ENCODE peak calls at places on chromosomes 1 and 21, in seven cellular contexts. One of them, this sample, is unnamed.

GRCh38 chr1:44798481-44799365 is 1.5 kb upstream of the PLK3 start:
- DNase-seq in esophagus squamous epithelium: no peak
- DNase-seq in heart right ventricle: no peak
- DNase-seq in adrenal gland: no peak
- DNase-seq in chondrocyte: peak
- DNase-seq in sigmoid colon: peak
- DNase-seq in RWPE1: no peak
- DNase-seq in this sample: no peak

GRCh38 chr1:93437976-93438605 is 9.8 kb upstream of the FNBP1L start:
- DNase-seq in esophagus squamous epithelium: no peak
- DNase-seq in heart right ventricle: no peak
- DNase-seq in adrenal gland: no peak
- DNase-seq in chondrocyte: no peak
- DNase-seq in sigmoid colon: no peak
- DNase-seq in RWPE1: peak
- DNase-seq in this sample: peak

GRCh38 chr1:218728994-218729393 is 383.9 kb downstream of the TGFB2 start:
- DNase-seq in esophagus squamous epithelium: no peak
- DNase-seq in heart right ventricle: no peak
- DNase-seq in adrenal gland: no peak
- DNase-seq in chondrocyte: no peak
- DNase-seq in sigmoid colon: no peak
- DNase-seq in RWPE1: no peak
- DNase-seq in this sample: no peak

GRCh38 chr1:55081905-55082296 is 42.6 kb downstream of the PCSK9 start:
- DNase-seq in esophagus squamous epithelium: no peak
- DNase-seq in heart right ventricle: no peak
- DNase-seq in adrenal gland: no peak
- DNase-seq in chondrocyte: no peak
- DNase-seq in sigmoid colon: no peak
- DNase-seq in RWPE1: no peak
- DNase-seq in this sample: no peak

GRCh38 chr1:160308451-160309182 is 23.7 kb upstream of the PEX19 start:
- DNase-seq in esophagus squamous epithelium: no peak
- DNase-seq in heart right ventricle: no peak
- DNase-seq in adrenal gland: no peak
- DNase-seq in chondrocyte: no peak
- DNase-seq in sigmoid colon: no peak
- DNase-seq in RWPE1: no peak
- DNase-seq in this sample: no peak

GRCh38 chr21:28419110-28419509 is 573.6 kb downstream of the LTN1 start:
- DNase-seq in esophagus squamous epithelium: no peak
- DNase-seq in heart right ventricle: no peak
- DNase-seq in adrenal gland: no peak
- DNase-seq in chondrocyte: no peak
- DNase-seq in sigmoid colon: no peak
- DNase-seq in RWPE1: no peak
- DNase-seq in this sample: no peak

GRCh38 chr1:72526926-72527325 is 244.6 kb upstream of the NEGR1 start:
- DNase-seq in esophagus squamous epithelium: no peak
- DNase-seq in heart right ventricle: no peak
- DNase-seq in adrenal gland: no peak
- DNase-seq in chondrocyte: no peak
- DNase-seq in sigmoid colon: no peak
- DNase-seq in RWPE1: no peak
- DNase-seq in this sample: no peak

GRCh38 chr1:28417441-28418277 is 48.1 kb downstream of the PHACTR4 start:
- DNase-seq in esophagus squamous epithelium: no peak
- DNase-seq in heart right ventricle: no peak
- DNase-seq in adrenal gland: peak
- DNase-seq in chondrocyte: no peak
- DNase-seq in sigmoid colon: no peak
- DNase-seq in RWPE1: peak
- DNase-seq in this sample: no peak

GRCh38 chr1:55420866-55421265 is 205.7 kb upstream of the USP24 start:
- DNase-seq in esophagus squamous epithelium: no peak
- DNase-seq in heart right ventricle: no peak
- DNase-seq in adrenal gland: no peak
- DNase-seq in chondrocyte: no peak
- DNase-seq in sigmoid colon: no peak
- DNase-seq in RWPE1: no peak
- DNase-seq in this sample: no peak

GRCh38 chr1:19204665-19205266 is 5.3 kb downstream of the UBR4 start:
- DNase-seq in esophagus squamous epithelium: no peak
- DNase-seq in heart right ventricle: no peak
- DNase-seq in adrenal gland: no peak
- DNase-seq in chondrocyte: no peak
- DNase-seq in sigmoid colon: no peak
- DNase-seq in RWPE1: no peak
- DNase-seq in this sample: no peak

GRCh38 chr1:28646040-28646439 is 2.4 kb upstream of the RNU11 start:
- DNase-seq in esophagus squamous epithelium: no peak
- DNase-seq in heart right ventricle: no peak
- DNase-seq in adrenal gland: no peak
- DNase-seq in chondrocyte: no peak
- DNase-seq in sigmoid colon: peak
- DNase-seq in RWPE1: no peak
- DNase-seq in this sample: no peak

GRCh38 chr21:43654806-43655489 is 4.3 kb downstream of the HSF2BP start:
- DNase-seq in esophagus squamous epithelium: no peak
- DNase-seq in heart right ventricle: no peak
- DNase-seq in adrenal gland: no peak
- DNase-seq in chondrocyte: no peak
- DNase-seq in sigmoid colon: no peak
- DNase-seq in RWPE1: no peak
- DNase-seq in this sample: no peak

GRCh38 chr1:221227872-221228337 is 348.7 kb downstream of the HLX start:
- DNase-seq in esophagus squamous epithelium: no peak
- DNase-seq in heart right ventricle: no peak
- DNase-seq in adrenal gland: no peak
- DNase-seq in chondrocyte: no peak
- DNase-seq in sigmoid colon: no peak
- DNase-seq in RWPE1: no peak
- DNase-seq in this sample: no peak

GRCh38 chr1:234656981-234657651 is 47.1 kb upstream of the IRF2BP2 start:
- DNase-seq in esophagus squamous epithelium: no peak
- DNase-seq in heart right ventricle: no peak
- DNase-seq in adrenal gland: no peak
- DNase-seq in chondrocyte: no peak
- DNase-seq in sigmoid colon: no peak
- DNase-seq in RWPE1: peak
- DNase-seq in this sample: peak

GRCh38 chr1:91774520-91775203 is 111.3 kb downstream of the TGFBR3 start:
- DNase-seq in esophagus squamous epithelium: no peak
- DNase-seq in heart right ventricle: no peak
- DNase-seq in adrenal gland: no peak
- DNase-seq in chondrocyte: no peak
- DNase-seq in sigmoid colon: no peak
- DNase-seq in RWPE1: no peak
- DNase-seq in this sample: no peak

GRCh38 chr1:47963568-47963973 is 33.6 kb downstream of the TRABD2B start:
- DNase-seq in esophagus squamous epithelium: no peak
- DNase-seq in heart right ventricle: no peak
- DNase-seq in adrenal gland: peak
- DNase-seq in chondrocyte: no peak
- DNase-seq in sigmoid colon: peak
- DNase-seq in RWPE1: no peak
- DNase-seq in this sample: no peak

GRCh38 chr1:10631811-10632481 is 157.2 kb downstream of the PEX14 start:
- DNase-seq in esophagus squamous epithelium: no peak
- DNase-seq in heart right ventricle: no peak
- DNase-seq in adrenal gland: no peak
- DNase-seq in chondrocyte: peak
- DNase-seq in sigmoid colon: peak
- DNase-seq in RWPE1: no peak
- DNase-seq in this sample: no peak

GRCh38 chr1:145690587-145691558 is 16.3 kb downstream of the PDZK1 start:
- DNase-seq in esophagus squamous epithelium: no peak
- DNase-seq in heart right ventricle: no peak
- DNase-seq in adrenal gland: peak
- DNase-seq in chondrocyte: no peak
- DNase-seq in sigmoid colon: no peak
- DNase-seq in RWPE1: peak
- DNase-seq in this sample: peak

GRCh38 chr1:214747050-214747615 is 144.1 kb downstream of the CENPF start:
- DNase-seq in esophagus squamous epithelium: no peak
- DNase-seq in heart right ventricle: no peak
- DNase-seq in adrenal gland: no peak
- DNase-seq in chondrocyte: no peak
- DNase-seq in sigmoid colon: no peak
- DNase-seq in RWPE1: no peak
- DNase-seq in this sample: no peak

GRCh38 chr1:213983589-213984386 is 4.0 kb upstream of the PROX1 start:
- DNase-seq in esophagus squamous epithelium: no peak
- DNase-seq in heart right ventricle: no peak
- DNase-seq in adrenal gland: no peak
- DNase-seq in chondrocyte: no peak
- DNase-seq in sigmoid colon: no peak
- DNase-seq in RWPE1: no peak
- DNase-seq in this sample: peak

GRCh38 chr21:35252831-35253230 is 203.7 kb upstream of the RUNX1 start:
- DNase-seq in esophagus squamous epithelium: no peak
- DNase-seq in heart right ventricle: no peak
- DNase-seq in adrenal gland: no peak
- DNase-seq in chondrocyte: no peak
- DNase-seq in sigmoid colon: no peak
- DNase-seq in RWPE1: no peak
- DNase-seq in this sample: no peak

GRCh38 chr1:211635602-211636205 is 39.7 kb downstream of the NEK2 start:
- DNase-seq in esophagus squamous epithelium: no peak
- DNase-seq in heart right ventricle: no peak
- DNase-seq in adrenal gland: no peak
- DNase-seq in chondrocyte: peak
- DNase-seq in sigmoid colon: peak
- DNase-seq in RWPE1: no peak
- DNase-seq in this sample: no peak

GRCh38 chr1:22876359-22877111 is 96.1 kb downstream of the LACTBL1 start:
- DNase-seq in esophagus squamous epithelium: no peak
- DNase-seq in heart right ventricle: no peak
- DNase-seq in adrenal gland: peak
- DNase-seq in chondrocyte: no peak
- DNase-seq in sigmoid colon: no peak
- DNase-seq in RWPE1: peak
- DNase-seq in this sample: no peak

GRCh38 chr1:167342846-167343245 is 122.2 kb downstream of the POU2F1 start:
- DNase-seq in esophagus squamous epithelium: no peak
- DNase-seq in heart right ventricle: no peak
- DNase-seq in adrenal gland: no peak
- DNase-seq in chondrocyte: no peak
- DNase-seq in sigmoid colon: no peak
- DNase-seq in RWPE1: peak
- DNase-seq in this sample: peak

GRCh38 chr1:209758360-209758759 is 2.5 kb downstream of the TRAF3IP3 start:
- DNase-seq in esophagus squamous epithelium: no peak
- DNase-seq in heart right ventricle: no peak
- DNase-seq in adrenal gland: no peak
- DNase-seq in chondrocyte: no peak
- DNase-seq in sigmoid colon: no peak
- DNase-seq in RWPE1: no peak
- DNase-seq in this sample: no peak

GRCh38 chr1:57127976-57128375 is 162.2 kb upstream of the C8B start:
- DNase-seq in esophagus squamous epithelium: no peak
- DNase-seq in heart right ventricle: no peak
- DNase-seq in adrenal gland: no peak
- DNase-seq in chondrocyte: no peak
- DNase-seq in sigmoid colon: no peak
- DNase-seq in RWPE1: no peak
- DNase-seq in this sample: no peak

GRCh38 chr1:57124170-57124569 is 158.4 kb upstream of the C8B start:
- DNase-seq in esophagus squamous epithelium: no peak
- DNase-seq in heart right ventricle: no peak
- DNase-seq in adrenal gland: no peak
- DNase-seq in chondrocyte: no peak
- DNase-seq in sigmoid colon: no peak
- DNase-seq in RWPE1: no peak
- DNase-seq in this sample: no peak

GRCh38 chr1:57122031-57122430 is 156.2 kb upstream of the C8B start:
- DNase-seq in esophagus squamous epithelium: no peak
- DNase-seq in heart right ventricle: no peak
- DNase-seq in adrenal gland: no peak
- DNase-seq in chondrocyte: no peak
- DNase-seq in sigmoid colon: no peak
- DNase-seq in RWPE1: no peak
- DNase-seq in this sample: no peak

GRCh38 chr1:57118948-57119637 is 153.3 kb upstream of the C8B start:
- DNase-seq in esophagus squamous epithelium: no peak
- DNase-seq in heart right ventricle: no peak
- DNase-seq in adrenal gland: no peak
- DNase-seq in chondrocyte: no peak
- DNase-seq in sigmoid colon: no peak
- DNase-seq in RWPE1: no peak
- DNase-seq in this sample: no peak

GRCh38 chr1:57124768-57125446 is 159.1 kb upstream of the C8B start:
- DNase-seq in esophagus squamous epithelium: no peak
- DNase-seq in heart right ventricle: no peak
- DNase-seq in adrenal gland: no peak
- DNase-seq in chondrocyte: no peak
- DNase-seq in sigmoid colon: no peak
- DNase-seq in RWPE1: peak
- DNase-seq in this sample: peak
- TF ChIP-seq CTCF in esophagus squamous epithelium: no peak
- TF ChIP-seq CTCF in heart right ventricle: peak
- TF ChIP-seq CTCF in adrenal gland: no peak
- TF ChIP-seq CTCF in chondrocyte: no peak
- TF ChIP-seq CTCF in sigmoid colon: no peak
- TF ChIP-seq CTCF in RWPE1: no peak
- TF ChIP-seq CTCF in this sample: no peak

GRCh38 chr1:94693029-94693428 is 127.1 kb upstream of the SLC44A3 start:
- DNase-seq in esophagus squamous epithelium: no peak
- DNase-seq in heart right ventricle: no peak
- DNase-seq in adrenal gland: no peak
- DNase-seq in chondrocyte: no peak
- DNase-seq in sigmoid colon: no peak
- DNase-seq in RWPE1: no peak
- DNase-seq in this sample: no peak
- TF ChIP-seq CTCF in esophagus squamous epithelium: no peak
- TF ChIP-seq CTCF in heart right ventricle: no peak
- TF ChIP-seq CTCF in adrenal gland: no peak
- TF ChIP-seq CTCF in chondrocyte: peak
- TF ChIP-seq CTCF in sigmoid colon: no peak
- TF ChIP-seq CTCF in RWPE1: no peak
- TF ChIP-seq CTCF in this sample: no peak

DNA sequence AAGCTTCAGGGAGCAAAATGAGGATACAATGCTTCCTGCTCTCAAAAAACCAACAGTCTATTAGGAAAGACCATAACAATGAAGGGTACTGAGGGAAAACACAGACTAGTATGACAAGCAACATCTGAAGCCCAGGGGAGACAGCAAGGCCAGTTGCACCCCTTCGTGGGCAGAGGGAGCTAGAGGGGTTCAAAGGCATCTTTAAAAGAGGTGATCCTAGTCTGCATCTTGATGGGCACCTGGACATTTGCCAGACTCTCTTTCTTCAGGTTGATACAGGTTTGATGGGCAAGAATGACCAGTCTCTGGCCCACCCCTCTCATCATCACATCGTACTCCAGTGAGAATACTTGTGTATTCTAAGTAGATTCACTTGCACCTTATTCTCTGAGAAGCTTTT is 177.7 kb downstream of the VAV3 start:
- DNase-seq in esophagus squamous epithelium: no peak
- DNase-seq in heart right ventricle: no peak
- DNase-seq in adrenal gland: no peak
- DNase-seq in chondrocyte: no peak
- DNase-seq in sigmoid colon: no peak
- DNase-seq in RWPE1: no peak
- DNase-seq in this sample: peak
- TF ChIP-seq CTCF in esophagus squamous epithelium: no peak
- TF ChIP-seq CTCF in heart right ventricle: peak
- TF ChIP-seq CTCF in adrenal gland: no peak
- TF ChIP-seq CTCF in chondrocyte: no peak
- TF ChIP-seq CTCF in sigmoid colon: no peak
- TF ChIP-seq CTCF in RWPE1: no peak
- TF ChIP-seq CTCF in this sample: no peak

GRCh38 chr1:84611796-84612195 is 37.6 kb upstream of the CTBS start:
- DNase-seq in esophagus squamous epithelium: no peak
- DNase-seq in heart right ventricle: no peak
- DNase-seq in adrenal gland: no peak
- DNase-seq in chondrocyte: no peak
- DNase-seq in sigmoid colon: no peak
- DNase-seq in RWPE1: no peak
- DNase-seq in this sample: no peak
- TF ChIP-seq CTCF in esophagus squamous epithelium: no peak
- TF ChIP-seq CTCF in heart right ventricle: no peak
- TF ChIP-seq CTCF in adrenal gland: no peak
- TF ChIP-seq CTCF in chondrocyte: no peak
- TF ChIP-seq CTCF in sigmoid colon: no peak
- TF ChIP-seq CTCF in RWPE1: no peak
- TF ChIP-seq CTCF in this sample: no peak